ENCODE peak calls at places on chromosomes 7 and 10, in seven cellular contexts. W is effector CD4-positive, alpha-beta T cell; Y is thoracic aorta; M is glomerular endothelial cell; E is HT-29; L is germinal center; U is neural progenitor cell. C is an unnamed sample.

GRCh38 chr7:121138262-121138933 is 149.9 kb downstream of the CPED1 start:
- DNase-seq in L (no peak), W (no peak), M (no peak), U (no peak), E (no peak), Y (no peak), C (peak)

GRCh38 chr10:103445767-103446567 is 6.2 kb downstream of the CALHM2 start:
- DNase-seq in W (no peak), U (no peak), M (peak), Y (peak), L (no peak), E (no peak), C (no peak)

GRCh38 chr7:22231806-22232205 is 125.1 kb downstream of the RAPGEF5 start:
- DNase-seq in U (no peak), E (peak), L (no peak), W (no peak), M (no peak), Y (no peak), C (no peak)

GRCh38 chr10:29828978-29829377 is 194.2 kb upstream of the SVIL start:
- DNase-seq in M (no peak), E (no peak), W (no peak), U (no peak), L (no peak), Y (no peak), C (no peak)

GRCh38 chr7:101315336-101315735 is 6.3 kb downstream of the IFT22 start:
- DNase-seq in U (peak), Y (no peak), M (no peak), W (peak), E (peak), L (peak), C (no peak)

GRCh38 chr7:76509931-76510877 is at the start of gene UPK3B:
- DNase-seq in M (no peak), Y (no peak), L (no peak), W (no peak), U (peak), E (peak), C (no peak)

GRCh38 chr7:140223515-140224221 is 46.9 kb upstream of the KDM7A start:
- DNase-seq in W (no peak), U (no peak), E (no peak), M (no peak), Y (no peak), L (no peak), C (no peak)

GRCh38 chr7:129578829-129579228 is 32.7 kb upstream of the NRF1 start:
- DNase-seq in M (no peak), U (no peak), W (no peak), L (no peak), E (no peak), Y (no peak), C (no peak)

GRCh38 chr7:46486264-46487206 is 565.5 kb upstream of the IGFBP3 start:
- DNase-seq in M (no peak), L (no peak), E (peak), Y (peak), U (no peak), W (no peak), C (no peak)

GRCh38 chr7:102122026-102122425 is 164.6 kb upstream of the SH2B2 start:
- DNase-seq in W (no peak), Y (no peak), E (no peak), M (no peak), L (peak), U (no peak), C (no peak)